ENCODE peak calls at places on chromosomes 6 and 20, in seven cellular contexts. One of them, this sample, is unnamed.

GRCh38 chr6:169850154-169850553 is 98.7 kb downstream of the ERMARD start:
- DNase-seq in suprapubic skin: no peak
- DNase-seq in neural progenitor cell: no peak
- DNase-seq in thyroid gland: no peak
- DNase-seq in astrocyte of the spinal cord: no peak
- DNase-seq in choroid plexus epithelial cell: no peak
- DNase-seq in heart left ventricle: no peak
- DNase-seq in this sample: no peak

GRCh38 chr6:80468398-80468797 is 361.9 kb downstream of the BCKDHB start:
- DNase-seq in suprapubic skin: no peak
- DNase-seq in neural progenitor cell: no peak
- DNase-seq in thyroid gland: no peak
- DNase-seq in astrocyte of the spinal cord: no peak
- DNase-seq in choroid plexus epithelial cell: peak
- DNase-seq in heart left ventricle: no peak
- DNase-seq in this sample: no peak

GRCh38 chr20:9981834-9982233 is 53.0 kb upstream of the ANKEF1 start:
- DNase-seq in suprapubic skin: no peak
- DNase-seq in neural progenitor cell: no peak
- DNase-seq in thyroid gland: no peak
- DNase-seq in astrocyte of the spinal cord: no peak
- DNase-seq in choroid plexus epithelial cell: peak
- DNase-seq in heart left ventricle: no peak
- DNase-seq in this sample: no peak

GRCh38 chr6:30981942-30982772 is 1.4 kb upstream of the MUC21 start:
- DNase-seq in suprapubic skin: no peak
- DNase-seq in neural progenitor cell: peak
- DNase-seq in thyroid gland: peak
- DNase-seq in astrocyte of the spinal cord: peak
- DNase-seq in choroid plexus epithelial cell: peak
- DNase-seq in heart left ventricle: no peak
- DNase-seq in this sample: no peak

GRCh38 chr6:151494235-151494950 is 576 bp downstream of the CCDC170 start:
- DNase-seq in suprapubic skin: no peak
- DNase-seq in neural progenitor cell: peak
- DNase-seq in thyroid gland: peak
- DNase-seq in astrocyte of the spinal cord: peak
- DNase-seq in choroid plexus epithelial cell: peak
- DNase-seq in heart left ventricle: peak
- DNase-seq in this sample: no peak

GRCh38 chr6:26126394-26127221 is 39.4 kb downstream of the HFE start:
- DNase-seq in suprapubic skin: no peak
- DNase-seq in neural progenitor cell: no peak
- DNase-seq in thyroid gland: no peak
- DNase-seq in astrocyte of the spinal cord: no peak
- DNase-seq in choroid plexus epithelial cell: peak
- DNase-seq in heart left ventricle: no peak
- DNase-seq in this sample: no peak

GRCh38 chr20:62120990-62121775 is 1.1 kb upstream of the LSM14B start:
- DNase-seq in suprapubic skin: no peak
- DNase-seq in neural progenitor cell: peak
- DNase-seq in thyroid gland: no peak
- DNase-seq in astrocyte of the spinal cord: no peak
- DNase-seq in choroid plexus epithelial cell: peak
- DNase-seq in heart left ventricle: no peak
- DNase-seq in this sample: no peak

GRCh38 chr6:77123527-77123926 is 339.8 kb downstream of the HTR1B start:
- DNase-seq in suprapubic skin: no peak
- DNase-seq in neural progenitor cell: no peak
- DNase-seq in thyroid gland: no peak
- DNase-seq in astrocyte of the spinal cord: no peak
- DNase-seq in choroid plexus epithelial cell: no peak
- DNase-seq in heart left ventricle: no peak
- DNase-seq in this sample: no peak

GRCh38 chr6:134111062-134111677 is 58.7 kb upstream of the SLC2A12 start:
- DNase-seq in suprapubic skin: no peak
- DNase-seq in neural progenitor cell: peak
- DNase-seq in thyroid gland: no peak
- DNase-seq in astrocyte of the spinal cord: peak
- DNase-seq in choroid plexus epithelial cell: peak
- DNase-seq in heart left ventricle: no peak
- DNase-seq in this sample: no peak

DNA sequence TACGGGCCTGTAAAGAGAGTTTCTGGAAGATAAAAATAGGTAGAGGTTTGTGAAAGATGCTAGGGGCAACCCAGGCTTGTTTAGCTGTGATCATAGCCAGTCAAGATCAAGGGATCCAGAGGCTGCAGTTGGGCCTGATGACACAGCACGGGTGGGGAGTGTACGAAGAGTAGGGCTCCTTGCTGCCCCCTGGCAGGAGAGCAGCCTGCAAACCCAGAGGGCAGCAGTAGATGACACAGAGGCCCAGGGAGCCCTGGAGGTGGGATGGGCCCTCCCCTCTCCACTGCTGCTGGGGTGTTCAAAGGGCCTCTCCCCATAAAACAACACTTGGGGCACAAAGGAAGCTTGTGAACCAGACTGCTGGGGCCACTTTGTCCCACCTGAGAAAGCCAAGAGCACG is 47.2 kb downstream of the VEGFA start:
- DNase-seq in suprapubic skin: no peak
- DNase-seq in neural progenitor cell: peak
- DNase-seq in thyroid gland: no peak
- DNase-seq in astrocyte of the spinal cord: no peak
- DNase-seq in choroid plexus epithelial cell: peak
- DNase-seq in heart left ventricle: peak
- DNase-seq in this sample: no peak
- TF ChIP-seq CTCF in suprapubic skin: no peak
- TF ChIP-seq CTCF in neural progenitor cell: peak
- TF ChIP-seq CTCF in thyroid gland: no peak
- TF ChIP-seq CTCF in astrocyte of the spinal cord: peak
- TF ChIP-seq CTCF in choroid plexus epithelial cell: peak
- TF ChIP-seq CTCF in heart left ventricle: peak
- TF ChIP-seq CTCF in this sample: peak

GRCh38 chr6:112881027-112881426 is 533.9 kb downstream of the RFPL4B start:
- DNase-seq in suprapubic skin: no peak
- DNase-seq in neural progenitor cell: peak
- DNase-seq in thyroid gland: no peak
- DNase-seq in astrocyte of the spinal cord: peak
- DNase-seq in choroid plexus epithelial cell: peak
- DNase-seq in heart left ventricle: no peak
- DNase-seq in this sample: no peak

GRCh38 chr6:112881828-112882227 is 534.7 kb downstream of the RFPL4B start:
- DNase-seq in suprapubic skin: no peak
- DNase-seq in neural progenitor cell: no peak
- DNase-seq in thyroid gland: no peak
- DNase-seq in astrocyte of the spinal cord: no peak
- DNase-seq in choroid plexus epithelial cell: no peak
- DNase-seq in heart left ventricle: no peak
- DNase-seq in this sample: no peak

GRCh38 chr6:112882381-112882780 is 535.3 kb downstream of the RFPL4B start:
- DNase-seq in suprapubic skin: no peak
- DNase-seq in neural progenitor cell: no peak
- DNase-seq in thyroid gland: no peak
- DNase-seq in astrocyte of the spinal cord: peak
- DNase-seq in choroid plexus epithelial cell: no peak
- DNase-seq in heart left ventricle: no peak
- DNase-seq in this sample: no peak

GRCh38 chr6:112879920-112880413 is 532.8 kb downstream of the RFPL4B start:
- DNase-seq in suprapubic skin: no peak
- DNase-seq in neural progenitor cell: peak
- DNase-seq in thyroid gland: peak
- DNase-seq in astrocyte of the spinal cord: no peak
- DNase-seq in choroid plexus epithelial cell: no peak
- DNase-seq in heart left ventricle: no peak
- DNase-seq in this sample: no peak

DNA sequence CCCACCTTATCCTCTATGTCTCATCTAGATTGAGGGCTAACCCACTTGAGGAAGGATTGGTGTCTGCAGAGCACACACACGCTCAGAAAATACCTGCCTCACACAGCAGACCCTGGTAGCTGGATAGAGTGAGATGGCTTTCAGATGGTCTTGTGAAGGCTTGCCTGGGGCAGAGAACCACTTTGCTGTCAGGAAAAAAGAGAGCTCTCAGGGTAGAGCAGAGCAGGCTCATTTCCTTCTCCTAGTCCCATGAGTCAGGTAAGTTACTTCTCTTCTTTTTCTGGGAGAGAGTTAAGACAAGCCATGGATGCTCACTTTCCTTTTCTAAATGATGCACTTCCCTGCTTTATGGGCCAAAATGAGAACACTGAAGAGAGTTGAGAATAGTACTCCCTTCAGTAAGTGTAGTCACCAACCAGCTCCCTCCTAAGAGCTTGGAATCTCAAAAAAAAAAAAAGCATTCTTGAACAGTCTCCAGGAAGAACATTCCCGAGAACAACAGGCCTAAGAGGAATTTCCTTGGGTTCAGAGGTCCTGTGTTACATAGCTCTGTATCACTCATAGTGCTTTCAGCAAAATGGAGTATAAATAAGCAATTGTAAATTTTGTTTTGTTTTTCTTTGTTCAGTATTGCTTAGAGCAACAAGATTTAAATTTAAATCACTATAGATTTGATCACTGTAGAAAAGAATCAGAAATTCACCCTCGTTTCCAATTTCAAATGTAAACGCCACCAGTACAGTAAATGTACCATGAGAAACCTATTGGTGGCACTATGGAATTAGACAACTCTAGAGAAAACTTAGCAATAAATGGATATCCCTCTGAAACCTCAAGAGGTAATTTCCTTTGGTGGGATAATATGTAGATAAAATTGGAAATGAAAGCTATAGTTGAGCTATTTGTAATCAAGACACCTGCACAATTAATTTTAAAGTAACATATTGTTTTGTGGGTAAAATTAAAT is 530.3 kb downstream of the RFPL4B start:
- DNase-seq in suprapubic skin: no peak
- DNase-seq in neural progenitor cell: peak
- DNase-seq in thyroid gland: no peak
- DNase-seq in astrocyte of the spinal cord: peak
- DNase-seq in choroid plexus epithelial cell: peak
- DNase-seq in heart left ventricle: no peak
- DNase-seq in this sample: no peak
- TF ChIP-seq CTCF in suprapubic skin: no peak
- TF ChIP-seq CTCF in neural progenitor cell: no peak
- TF ChIP-seq CTCF in thyroid gland: no peak
- TF ChIP-seq CTCF in astrocyte of the spinal cord: peak
- TF ChIP-seq CTCF in choroid plexus epithelial cell: peak
- TF ChIP-seq CTCF in heart left ventricle: no peak
- TF ChIP-seq CTCF in this sample: peak

GRCh38 chr6:57035549-57035948 is 10.9 kb upstream of the KIAA1586 start:
- DNase-seq in suprapubic skin: no peak
- DNase-seq in neural progenitor cell: no peak
- DNase-seq in thyroid gland: no peak
- DNase-seq in astrocyte of the spinal cord: no peak
- DNase-seq in choroid plexus epithelial cell: no peak
- DNase-seq in heart left ventricle: no peak
- DNase-seq in this sample: no peak

GRCh38 chr6:57044568-57044967 is 1.9 kb upstream of the KIAA1586 start:
- DNase-seq in suprapubic skin: no peak
- DNase-seq in neural progenitor cell: no peak
- DNase-seq in thyroid gland: no peak
- DNase-seq in astrocyte of the spinal cord: no peak
- DNase-seq in choroid plexus epithelial cell: no peak
- DNase-seq in heart left ventricle: no peak
- DNase-seq in this sample: no peak

GRCh38 chr6:57038906-57039305 is 7.6 kb upstream of the KIAA1586 start:
- DNase-seq in suprapubic skin: no peak
- DNase-seq in neural progenitor cell: no peak
- DNase-seq in thyroid gland: no peak
- DNase-seq in astrocyte of the spinal cord: no peak
- DNase-seq in choroid plexus epithelial cell: no peak
- DNase-seq in heart left ventricle: no peak
- DNase-seq in this sample: no peak

DNA sequence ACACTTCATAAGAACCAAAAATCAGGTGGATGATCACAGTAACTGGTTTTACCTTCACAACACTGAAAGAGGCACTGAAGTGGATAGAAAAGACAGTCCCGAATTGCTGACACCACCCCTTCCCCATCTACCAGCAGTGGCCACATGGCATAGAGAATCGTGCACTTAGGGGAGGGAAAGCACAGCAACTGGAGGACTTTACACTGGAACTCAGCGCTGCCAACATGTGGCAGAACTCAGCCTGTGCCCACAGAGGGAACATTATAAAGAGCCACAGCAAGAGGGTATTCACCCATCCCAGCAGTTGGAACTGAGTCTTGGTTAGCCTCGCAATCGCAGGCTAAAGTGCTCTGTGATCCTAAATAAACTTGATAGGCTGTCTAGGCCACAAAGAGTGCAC is 6.5 kb upstream of the KIAA1586 start:
- DNase-seq in suprapubic skin: no peak
- DNase-seq in neural progenitor cell: peak
- DNase-seq in thyroid gland: no peak
- DNase-seq in astrocyte of the spinal cord: no peak
- DNase-seq in choroid plexus epithelial cell: peak
- DNase-seq in heart left ventricle: no peak
- DNase-seq in this sample: no peak
- TF ChIP-seq CTCF in suprapubic skin: no peak
- TF ChIP-seq CTCF in neural progenitor cell: peak
- TF ChIP-seq CTCF in thyroid gland: no peak
- TF ChIP-seq CTCF in astrocyte of the spinal cord: peak
- TF ChIP-seq CTCF in choroid plexus epithelial cell: peak
- TF ChIP-seq CTCF in heart left ventricle: no peak
- TF ChIP-seq CTCF in this sample: peak

GRCh38 chr6:19478273-19478672 is 358.9 kb upstream of the ID4 start:
- DNase-seq in suprapubic skin: no peak
- DNase-seq in neural progenitor cell: no peak
- DNase-seq in thyroid gland: no peak
- DNase-seq in astrocyte of the spinal cord: no peak
- DNase-seq in choroid plexus epithelial cell: no peak
- DNase-seq in heart left ventricle: no peak
- DNase-seq in this sample: no peak

GRCh38 chr6:19472168-19472567 is 365.0 kb upstream of the ID4 start:
- DNase-seq in suprapubic skin: no peak
- DNase-seq in neural progenitor cell: no peak
- DNase-seq in thyroid gland: no peak
- DNase-seq in astrocyte of the spinal cord: peak
- DNase-seq in choroid plexus epithelial cell: peak
- DNase-seq in heart left ventricle: no peak
- DNase-seq in this sample: no peak

GRCh38 chr6:19470333-19470732 is 366.8 kb upstream of the ID4 start:
- DNase-seq in suprapubic skin: no peak
- DNase-seq in neural progenitor cell: no peak
- DNase-seq in thyroid gland: no peak
- DNase-seq in astrocyte of the spinal cord: no peak
- DNase-seq in choroid plexus epithelial cell: no peak
- DNase-seq in heart left ventricle: no peak
- DNase-seq in this sample: no peak

GRCh38 chr6:19477563-19477962 is 359.6 kb upstream of the ID4 start:
- DNase-seq in suprapubic skin: no peak
- DNase-seq in neural progenitor cell: no peak
- DNase-seq in thyroid gland: no peak
- DNase-seq in astrocyte of the spinal cord: no peak
- DNase-seq in choroid plexus epithelial cell: no peak
- DNase-seq in heart left ventricle: no peak
- DNase-seq in this sample: no peak

DNA sequence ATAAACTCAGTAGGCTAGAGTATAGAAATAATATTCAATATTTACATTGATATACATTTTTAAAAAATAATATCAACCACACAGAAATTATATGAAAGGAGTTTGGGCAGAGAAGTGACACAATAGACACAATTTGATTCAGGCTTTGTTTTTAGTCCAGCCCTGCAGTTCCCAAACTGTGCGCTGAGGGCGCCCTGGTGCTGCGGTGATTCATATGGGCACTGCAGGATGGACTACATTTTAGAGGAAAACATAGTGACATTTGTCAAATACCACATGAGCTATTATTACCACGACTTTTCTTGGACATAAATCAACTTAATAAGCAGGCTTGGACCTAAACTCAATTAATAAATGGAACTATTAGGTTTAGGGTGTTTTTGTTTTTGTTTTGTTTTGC is 364.3 kb upstream of the ID4 start:
- DNase-seq in suprapubic skin: no peak
- DNase-seq in neural progenitor cell: peak
- DNase-seq in thyroid gland: no peak
- DNase-seq in astrocyte of the spinal cord: no peak
- DNase-seq in choroid plexus epithelial cell: peak
- DNase-seq in heart left ventricle: no peak
- DNase-seq in this sample: no peak
- TF ChIP-seq CTCF in suprapubic skin: peak
- TF ChIP-seq CTCF in neural progenitor cell: peak
- TF ChIP-seq CTCF in thyroid gland: peak
- TF ChIP-seq CTCF in astrocyte of the spinal cord: peak
- TF ChIP-seq CTCF in choroid plexus epithelial cell: peak
- TF ChIP-seq CTCF in heart left ventricle: no peak
- TF ChIP-seq CTCF in this sample: peak

This sample was measured in chondrocyte.